ENCODE peak calls at places on chromosomes 1 and 21, in ten cellular contexts. T is transverse colon; L is CD4-positive, alpha-beta memory T cell; R is right atrium auricular region; U is hepatocyte; M is heart left ventricle; Y is left ventricle myocardium inferior; V is IMR-90; P is right cardiac atrium; K is endodermal cell. F is an unnamed sample.
A peak's percentile ranks its signal among the peaks of the same experiment; 100 is the strongest.

GRCh38 chr1:163120372-163120771 is 51.2 kb downstream of the RGS4 start:
- DNase-seq in P (no peak), Y (no peak), K (no peak), V (no peak), T (no peak), M (no peak), L (no peak), R (no peak), U (no peak), F (no peak)

GRCh38 chr1:161139765-161140164 is 7.3 kb upstream of the DEDD start:
- DNase-seq in Y (no peak), M (no peak), V (peak; percentile 57), T (no peak), L (peak; percentile 54), K (peak; percentile 74), U (peak; percentile 71), P (no peak), R (no peak), F (peak; percentile 60)

GRCh38 chr1:147897030-147897756 is 5.4 kb upstream of the GJA8 start:
- DNase-seq in L (no peak), Y (no peak), T (no peak), K (no peak), R (no peak), V (no peak), M (no peak), P (peak; percentile 42), U (peak; percentile 34), F (no peak)

GRCh38 chr1:119298687-119299086 is 69.9 kb upstream of the HAO2 start:
- DNase-seq in T (no peak), M (no peak), U (no peak), V (peak; percentile 4), L (peak; percentile 17), K (no peak), R (no peak), Y (no peak), P (no peak), F (no peak)

GRCh38 chr1:7752512-7753417 is 18.3 kb upstream of the VAMP3 start:
- DNase-seq in Y (peak; percentile 37), V (peak; percentile 71), K (peak; percentile 83), P (peak; percentile 85), M (peak; percentile 65), U (peak; percentile 85), R (peak; percentile 73), T (peak; percentile 62), L (peak; percentile 43), F (peak; percentile 75)

GRCh38 chr1:54497338-54497737 is 50.7 kb upstream of the ACOT11 start:
- DNase-seq in K (no peak), M (no peak), V (no peak), U (no peak), R (no peak), P (no peak), L (no peak), Y (no peak), T (no peak), F (no peak)

GRCh38 chr21:32459972-32460371 is 47.5 kb downstream of the EVA1C start:
- DNase-seq in T (no peak), P (no peak), U (no peak), Y (no peak), M (no peak), K (no peak), L (no peak), V (peak; percentile 26), R (no peak), F (no peak)

GRCh38 chr1:24707659-24708058 is 37.6 kb upstream of the CLIC4 start:
- DNase-seq in K (no peak), R (no peak), P (peak; percentile 41), M (no peak), U (no peak), L (no peak), T (no peak), Y (no peak), V (peak; percentile 80), F (no peak)

GRCh38 chr1:247111636-247112478 is 7.7 kb upstream of the ZNF669 start:
- DNase-seq in Y (peak; percentile 81), K (peak; percentile 80), M (peak; percentile 84), T (peak; percentile 69), L (no peak), R (peak; percentile 70), V (peak; percentile 47), U (peak; percentile 78), P (peak; percentile 93), F (no peak)

GRCh38 chr1:146007048-146007784 is 10.8 kb upstream of the TXNIP start:
- DNase-seq in Y (no peak), U (peak; percentile 89), T (peak; percentile 74), L (peak; percentile 81), R (peak; percentile 73), V (peak; percentile 78), K (peak; percentile 60), P (no peak), M (peak; percentile 57), F (peak; percentile 81)

GRCh38 chr1:244050835-244051444 is at the start of gene ZBTB18:
- DNase-seq in Y (peak; percentile 35), M (peak; percentile 41), L (peak; percentile 10), K (peak; percentile 57), U (peak; percentile 54), V (peak; percentile 82), R (no peak), P (peak; percentile 50), T (no peak), F (no peak)

GRCh38 chr21:36385909-36386642 is 884 bp downstream of the CHAF1B start:
- DNase-seq in U (no peak), V (peak; percentile 11), L (no peak), T (no peak), Y (no peak), M (no peak), K (no peak), R (no peak), P (no peak), F (no peak)

GRCh38 chr1:66335859-66336640 is 197.9 kb upstream of the SGIP1 start:
- DNase-seq in K (peak; percentile 48), U (no peak), Y (peak; percentile 69), P (peak; percentile 85), R (peak; percentile 95), V (peak; percentile 61), T (peak; percentile 79), M (peak; percentile 81), L (peak; percentile 83), F (no peak)

GRCh38 chr1:103788377-103788776 is 38.7 kb downstream of the AMY1C start:
- DNase-seq in M (no peak), P (no peak), U (no peak), R (no peak), K (no peak), V (no peak), Y (no peak), L (no peak), T (no peak), F (no peak)

GRCh38 chr21:34113842-34114241 is 40.5 kb downstream of the MRPS6 start:
- DNase-seq in V (no peak), K (no peak), T (no peak), Y (no peak), L (no peak), R (no peak), M (no peak), P (no peak), U (no peak), F (no peak)

GRCh38 chr1:178037510-178038253 is 56.2 kb upstream of the RASAL2 start:
- DNase-seq in M (peak; percentile 94), R (peak; percentile 75), K (peak; percentile 90), Y (peak; percentile 91), T (peak; percentile 88), U (peak; percentile 92), L (no peak), P (peak; percentile 97), V (peak; percentile 54), F (peak; percentile 89)

GRCh38 chr1:68051475-68051874 is 1.0 kb upstream of the DIRAS3 start:
- DNase-seq in U (peak; percentile 77), V (peak; percentile 68), L (no peak), M (peak; percentile 72), K (peak; percentile 90), Y (peak; percentile 38), T (no peak), R (peak; percentile 61), P (peak; percentile 79), F (no peak)

GRCh38 chr21:32257952-32258785 is 20.7 kb downstream of the MIS18A start:
- DNase-seq in P (peak; percentile 83), M (peak; percentile 76), Y (peak; percentile 58), L (no peak), R (peak; percentile 75), U (peak; percentile 90), T (peak; percentile 69), K (peak; percentile 88), V (peak; percentile 85), F (peak; percentile 77)

GRCh38 chr1:234612352-234613127 is 2.6 kb upstream of the IRF2BP2 start:
- DNase-seq in P (peak; percentile 93), K (peak; percentile 68), R (peak; percentile 94), Y (peak; percentile 89), L (peak; percentile 79), U (peak; percentile 97), V (peak; percentile 99), M (peak; percentile 95), T (peak; percentile 95), F (peak; percentile 95)
- H3K4me3 ChIP-seq in P (peak overlapping the region; percentile 26), K (no peak overlapping the region), R (peak overlapping the region; percentile 1), Y (peak overlapping the region; percentile 74), L (peak overlapping the region; percentile 72), U (no peak overlapping the region), V (peak overlapping the region; percentile 1), M (peak overlapping the region; percentile 24), T (no peak overlapping the region), F (peak overlapping the region; percentile 4)

GRCh38 chr1:3915551-3916121 is 15.6 kb upstream of the C1orf174 start:
- DNase-seq in R (no peak), T (no peak), V (no peak), K (no peak), L (no peak), M (no peak), U (no peak), Y (no peak), P (no peak), F (no peak)
- H3K27me3 ChIP-seq in R (no peaks in the 10 kb centered on the region), T (peaks cover 4% of the 10 kb centered on the region), V (peaks cover 7% of the 10 kb centered on the region), K (no peaks in the 10 kb centered on the region), L (no peaks in the 10 kb centered on the region), M (peaks cover 29% of the 10 kb centered on the region), U (no peaks in the 10 kb centered on the region), Y (peaks cover 95% of the 10 kb centered on the region), P (no peaks in the 10 kb centered on the region), F (peaks cover 2% of the 10 kb centered on the region)

GRCh38 chr1:38860464-38860816 is 868 bp upstream of the RRAGC start:
- DNase-seq in K (no peak), U (no peak), T (no peak), L (no peak), P (no peak), R (no peak), V (peak; percentile 4), Y (no peak), M (no peak), F (no peak)
- H3K4me1 ChIP-seq in K (peaks cover 7% of the 10 kb centered on the region), U (peaks cover 23% of the 10 kb centered on the region), T (peaks cover 46% of the 10 kb centered on the region), L (peaks cover 35% of the 10 kb centered on the region), P (peaks cover 8% of the 10 kb centered on the region), R (peaks cover 58% of the 10 kb centered on the region), V (peaks cover 2% of the 10 kb centered on the region), Y (peaks cover 93% of the 10 kb centered on the region), M (peaks cover 66% of the 10 kb centered on the region), F (peaks cover 8% of the 10 kb centered on the region)

DNA sequence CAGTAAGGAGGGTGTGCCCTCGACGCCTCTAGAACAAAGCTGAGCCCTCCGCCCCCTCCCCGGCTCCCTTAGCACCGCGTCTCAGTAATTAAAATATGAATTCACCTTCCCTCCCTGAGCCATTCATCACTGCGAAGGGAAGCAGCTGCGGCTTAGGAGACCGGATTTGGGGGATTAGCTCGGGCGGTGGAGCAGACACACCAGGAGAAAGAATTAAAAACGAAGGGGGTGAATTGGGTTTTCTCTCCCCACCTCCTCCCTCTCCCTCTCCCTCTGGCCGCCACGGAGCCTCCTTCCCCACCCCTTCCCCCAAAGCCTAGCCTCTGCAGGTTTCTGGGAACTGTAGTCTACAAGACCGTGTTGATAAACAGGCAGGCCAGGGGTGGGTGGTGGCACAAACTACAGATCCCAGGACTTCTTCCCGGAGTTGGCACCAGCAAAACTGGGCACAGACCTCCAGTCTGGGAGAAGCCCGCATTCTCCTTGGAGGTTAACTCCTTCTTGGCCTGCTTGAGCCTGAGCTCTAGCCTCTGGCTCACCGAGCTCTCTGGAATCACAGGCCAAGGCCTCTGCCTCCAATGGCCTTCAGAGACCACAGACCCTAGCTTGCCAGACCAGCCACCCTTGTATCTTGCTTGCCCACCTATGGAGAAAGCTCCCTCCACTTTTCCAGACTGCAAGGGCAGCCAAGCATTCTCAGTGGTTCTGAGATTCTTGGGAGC is 10.8 kb downstream of the BLACAT1 start:
- DNase-seq in U (no peak), R (peak; percentile 72), M (no peak), V (no peak), P (peak; percentile 84), Y (no peak), K (peak; percentile 95), L (no peak), T (peak; percentile 35), F (peak; percentile 99)
- H3K4me3 ChIP-seq in U (no peak overlapping the region), R (peak overlapping the region; percentile 19), M (no peak overlapping the region), V (no peak overlapping the region), P (peak overlapping the region; percentile 38), Y (peak overlapping the region; percentile 33), K (peak overlapping the region; percentile 67), L (no peak overlapping the region), T (no peak overlapping the region), F (no peak overlapping the region)

F was measured in HAP-1.